ENCODE peak calls at places on chromosomes 2 and 18, in six cellular contexts. C is HCT116; U is lung; X is left lung; O is CD8-positive, alpha-beta T cell; T is heart left ventricle. A is an unnamed sample. For H3K4me1, the result is how much of the 10 kb centered on the place peaks cover.

GRCh38 chr2:201470821-201471731 is 19.5 kb downstream of the STRADB start:
- ATAC-seq in C (peak), U (no peak), X (no peak), O (no peak), T (peak), A (no peak)

GRCh38 chr2:236359426-236359825 is 95.2 kb upstream of the ASB18 start:
- ATAC-seq in C (no peak), U (no peak), X (no peak), O (peak), T (no peak), A (no peak)

GRCh38 chr2:83142934-83143333 is 1316.1 kb downstream of the SUCLG1 start:
- ATAC-seq in C (no peak), U (no peak), X (no peak), O (no peak), T (no peak), A (no peak)

GRCh38 chr2:193348055-193348454 is 1153.3 kb upstream of the TMEFF2 start:
- ATAC-seq in C (no peak), U (no peak), X (no peak), O (no peak), T (no peak), A (no peak)

GRCh38 chr2:65999103-65999502 is 435.8 kb upstream of the MEIS1 start:
- ATAC-seq in C (no peak), U (no peak), X (peak), O (no peak), T (no peak), A (no peak)

GRCh38 chr2:74872310-74872923 is 38.5 kb downstream of the HK2 start:
- ATAC-seq in C (no peak), U (no peak), X (no peak), O (no peak), T (no peak), A (no peak)

GRCh38 chr2:112033600-112033999 is 21.5 kb upstream of the TMEM87B start:
- ATAC-seq in C (peak), U (no peak), X (peak), O (no peak), T (no peak), A (peak)

GRCh38 chr2:235098736-235099494 is 147.1 kb downstream of the SH3BP4 start:
- ATAC-seq in C (no peak), U (no peak), X (peak), O (no peak), T (no peak), A (no peak)

GRCh38 chr2:187271825-187272224 is 176.2 kb downstream of the CALCRL start:
- ATAC-seq in C (peak), U (no peak), X (no peak), O (no peak), T (no peak), A (no peak)

GRCh38 chr18:78129260-78129659 is 850.4 kb upstream of the SALL3 start:
- ATAC-seq in C (no peak), U (no peak), X (no peak), O (no peak), T (no peak), A (no peak)

GRCh38 chr2:195037072-195037471 is 620.0 kb upstream of the SLC39A10 start:
- ATAC-seq in C (no peak), U (no peak), X (no peak), O (no peak), T (no peak), A (no peak)

DNA sequence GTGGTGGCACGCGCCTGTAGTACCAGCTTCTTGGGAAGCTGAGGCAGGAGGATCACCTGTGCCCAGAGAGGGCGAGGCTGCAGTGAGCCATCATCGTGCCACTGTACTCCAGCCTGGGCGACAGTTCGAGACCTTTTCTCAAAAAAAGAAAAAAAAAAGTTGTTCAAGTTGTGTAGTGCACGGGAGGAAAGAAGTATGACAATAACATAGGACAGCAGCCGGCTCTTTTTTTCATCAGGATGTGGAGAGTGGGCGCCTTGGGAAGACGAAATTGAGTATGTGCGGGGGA is 36.5 kb downstream of the PCBP1 start:
- ATAC-seq in C (peak), U (no peak), X (no peak), O (no peak), T (no peak), A (no peak)
- H3K4me1 ChIP-seq in C (under half), U (under half), X (under half), O (half or more), T (under half), A (under half)

GRCh38 chr2:197705143-197705911 is at the start of gene MARS2:
- ATAC-seq in C (peak), U (peak), X (peak), O (peak), T (peak), A (peak)
- TF ChIP-seq CTCF in C (no peak), U (no peak), X (no peak), O (no peak), T (no peak), A (no peak)

GRCh38 chr2:46676198-46676597 is 196.8 kb downstream of the TMEM247 start:
- ATAC-seq in C (no peak), U (no peak), X (no peak), O (no peak), T (no peak), A (no peak)
- H3K4me1 ChIP-seq in C (under half), U (under half), X (under half), O (under half), T (under half), A (under half)

GRCh38 chr2:103959174-103960125 is 894.5 kb upstream of the POU3F3 start:
- ATAC-seq in C (no peak), U (no peak), X (peak), O (no peak), T (no peak), A (no peak)
- TF ChIP-seq CTCF in C (peak), U (no peak), X (no peak), O (no peak), T (peak), A (no peak)

GRCh38 chr18:7937268-7937667 is 370.2 kb downstream of the PTPRM start:
- ATAC-seq in C (no peak), U (no peak), X (no peak), O (no peak), T (no peak), A (no peak)
- H3K4me1 ChIP-seq in C (under half), U (under half), X (under half), O (under half), T (under half), A (under half)

DNA sequence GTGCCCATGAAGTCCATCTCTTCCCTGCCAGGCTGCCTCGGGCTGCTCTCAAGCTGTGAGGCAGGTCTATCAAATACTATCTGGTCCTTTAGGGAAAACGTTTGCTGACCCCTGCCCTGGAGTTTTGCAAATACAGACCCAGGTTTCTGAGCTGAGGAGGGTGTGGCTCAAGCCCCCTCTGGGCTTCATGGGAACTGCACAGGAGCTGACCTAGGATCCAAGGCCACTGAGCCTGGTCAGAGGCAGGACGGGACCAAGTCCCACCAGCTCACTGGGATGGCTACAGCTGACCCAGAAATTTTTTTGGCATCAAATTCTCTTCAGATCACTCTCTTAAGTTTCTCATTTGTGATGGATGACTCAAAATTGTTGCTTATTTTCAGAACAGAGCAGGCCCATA is 14.1 kb downstream of the ZNF516 start:
- ATAC-seq in C (peak), U (no peak), X (no peak), O (no peak), T (no peak), A (no peak)
- TF ChIP-seq CTCF in C (peak), U (no peak), X (no peak), O (no peak), T (no peak), A (no peak)

DNA sequence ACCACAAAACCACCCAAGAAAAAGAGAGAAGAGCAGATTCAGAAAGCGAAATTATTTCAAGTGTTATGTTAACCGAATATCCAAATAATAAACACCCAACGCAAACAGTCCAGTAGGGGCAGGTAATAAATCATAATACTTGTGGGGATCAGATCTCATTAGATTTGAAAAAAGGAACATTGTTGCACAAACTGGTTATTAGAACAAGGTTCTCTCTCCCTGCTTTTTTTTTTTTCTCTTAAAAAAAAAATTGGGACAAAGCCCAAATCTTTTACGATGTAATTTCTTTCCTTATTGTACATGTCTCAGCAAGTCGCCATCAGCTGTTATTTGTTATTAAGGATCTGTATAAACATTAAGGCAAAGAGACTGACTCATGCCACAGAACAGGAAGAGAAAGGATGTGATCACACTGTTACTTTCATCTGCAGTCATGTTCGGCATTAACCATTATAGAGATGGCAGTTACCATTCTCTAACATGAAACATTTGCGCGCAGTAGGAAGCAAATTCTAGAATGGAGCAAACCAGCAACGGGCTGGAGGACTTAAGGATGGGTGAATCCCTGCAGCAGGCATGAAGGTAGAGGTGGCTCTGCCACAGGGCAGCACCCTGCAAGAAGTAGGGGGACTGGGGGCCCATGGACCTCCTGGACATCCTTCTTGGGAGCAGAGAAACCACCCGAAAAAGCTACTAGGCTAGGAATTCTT is 42.0 kb downstream of the EPHA4 start:
- ATAC-seq in C (no peak), U (peak), X (peak), O (peak), T (no peak), A (no peak)
- H3K4me1 ChIP-seq in C (under half), U (under half), X (under half), O (under half), T (under half), A (under half)

A was measured in gastroesophageal sphincter.